ENCODE peak calls at places on chromosome 4, in six cellular contexts. G is uterus, U is sigmoid colon, W is cardiac muscle cell, J is adrenal gland, X is fibroblast of lung. O is an unnamed sample. For H3K9me3, the result is how much of the 10 kb centered on the place peaks cover.

GRCh38 chr4:126051709-126052424 is 737.1 kb downstream of the FAT4 start:
- DNase-seq in X (peak), W (peak), J (no peak), G (no peak), U (no peak), O (no peak)

GRCh38 chr4:76214269-76214628 is 625 bp upstream of the SCARB2 start:
- DNase-seq in W (no peak), X (no peak), J (no peak), U (no peak), G (no peak), O (no peak)

GRCh38 chr4:8911311-8912088 is 39.9 kb upstream of the HMX1 start:
- DNase-seq in G (no peak), J (no peak), U (peak), X (no peak), W (no peak), O (no peak)

GRCh38 chr4:20252656-20253271 is 1.1 kb downstream of the SLIT2 start:
- DNase-seq in W (peak), U (peak), X (peak), J (peak), G (peak), O (peak)

GRCh38 chr4:55216871-55217635 is 91.7 kb upstream of the KDR start:
- DNase-seq in U (no peak), W (no peak), G (no peak), J (no peak), X (peak), O (no peak)

GRCh38 chr4:125735107-125735506 is 420.4 kb downstream of the FAT4 start:
- DNase-seq in U (no peak), X (peak), G (no peak), W (peak), J (peak), O (peak)

GRCh38 chr4:73139245-73139644 is 69.7 kb upstream of the COX18 start:
- DNase-seq in U (no peak), W (no peak), X (peak), J (no peak), G (no peak), O (no peak)

GRCh38 chr4:8199594-8200301 is 658 bp downstream of the SH3TC1 start:
- DNase-seq in U (no peak), X (no peak), G (no peak), W (no peak), J (no peak), O (peak)

GRCh38 chr4:76212851-76213414 is 691 bp downstream of the SCARB2 start:
- DNase-seq in W (no peak), X (peak), U (no peak), J (no peak), G (no peak), O (no peak)

GRCh38 chr4:6575503-6576240 is 683 bp downstream of the MAN2B2 start:
- DNase-seq in X (no peak), G (no peak), W (no peak), U (no peak), J (no peak), O (peak)

GRCh38 chr4:79598801-79599200 is 190.8 kb upstream of the GK2 start:
- DNase-seq in U (peak), G (no peak), W (no peak), X (no peak), J (no peak), O (peak)

GRCh38 chr4:20418865-20419451 is 167.3 kb downstream of the SLIT2 start:
- DNase-seq in J (no peak), U (no peak), X (peak), W (peak), G (no peak), O (no peak)

GRCh38 chr4:165718660-165719059 is 154.4 kb upstream of the TLL1 start:
- DNase-seq in J (no peak), W (no peak), G (no peak), U (no peak), X (no peak), O (no peak)

GRCh38 chr4:123653211-123653610 is 256.6 kb downstream of the SPRY1 start:
- DNase-seq in W (no peak), U (no peak), G (no peak), X (no peak), J (no peak), O (no peak)

GRCh38 chr4:162586266-162586665 is 422.5 kb upstream of the FSTL5 start:
- DNase-seq in G (no peak), J (no peak), U (no peak), W (no peak), X (peak), O (no peak)

GRCh38 chr4:178086324-178086723 is 644.1 kb upstream of the AGA start:
- DNase-seq in X (no peak), W (peak), U (no peak), G (no peak), J (no peak), O (no peak)

GRCh38 chr4:40316333-40316781 is 18.8 kb upstream of the CHRNA9 start:
- DNase-seq in J (no peak), W (no peak), X (peak), G (peak), U (peak), O (no peak)

GRCh38 chr4:70722199-70722791 is 531 bp downstream of the RUFY3 start:
- DNase-seq in G (peak), X (peak), J (no peak), U (no peak), W (no peak), O (no peak)

GRCh38 chr4:123127218-123127617 is 204.8 kb upstream of the NUDT6 start:
- DNase-seq in U (no peak), W (no peak), J (no peak), G (no peak), X (peak), O (no peak)

DNA sequence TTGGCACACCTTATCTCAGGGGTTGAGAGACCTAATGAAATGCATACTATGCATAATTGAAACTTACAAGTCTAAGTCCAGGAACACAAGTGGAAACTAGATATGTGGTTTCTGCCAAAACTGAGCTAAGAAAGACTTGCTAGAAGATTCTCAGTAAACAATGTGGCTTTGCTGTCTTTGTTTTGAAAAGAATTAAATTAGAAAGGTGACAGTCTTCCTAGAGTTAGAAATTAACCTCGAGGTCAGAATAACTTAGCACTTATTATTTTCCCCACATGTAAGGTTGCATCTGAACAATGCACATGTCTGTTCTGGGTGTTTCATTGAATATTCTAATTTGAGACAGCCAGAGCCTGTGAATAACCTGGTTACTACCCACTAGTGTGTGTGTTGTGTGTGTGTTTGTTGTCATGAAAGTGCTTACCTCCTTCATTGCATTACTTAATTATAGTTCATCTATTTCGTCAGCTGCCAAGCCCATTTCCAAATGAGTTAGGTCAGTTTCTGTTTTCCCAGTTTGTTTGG is 1.5 kb downstream of the EREG start:
- DNase-seq in G (no peak), W (no peak), X (no peak), U (no peak), J (no peak), O (no peak)
- H3K4me3 ChIP-seq in G (no peak), W (no peak), X (no peak), U (peak), J (no peak), O (no peak)

GRCh38 chr4:185380320-185380719 is 15.4 kb downstream of the LRP2BP start:
- DNase-seq in U (no peak), X (no peak), J (no peak), G (no peak), W (no peak), O (no peak)
- H3K9me3 ChIP-seq in U (under half), X (under half), J (under half), G (under half), W (under half), O (under half)

GRCh38 chr4:118981171-118981838 is 92.7 kb downstream of the SYNPO2 start:
- DNase-seq in J (no peak), W (no peak), G (no peak), X (peak), U (no peak), O (no peak)
- H3K27ac ChIP-seq in J (no peak), W (peak), G (peak), X (no peak), U (peak), O (peak)

DNA sequence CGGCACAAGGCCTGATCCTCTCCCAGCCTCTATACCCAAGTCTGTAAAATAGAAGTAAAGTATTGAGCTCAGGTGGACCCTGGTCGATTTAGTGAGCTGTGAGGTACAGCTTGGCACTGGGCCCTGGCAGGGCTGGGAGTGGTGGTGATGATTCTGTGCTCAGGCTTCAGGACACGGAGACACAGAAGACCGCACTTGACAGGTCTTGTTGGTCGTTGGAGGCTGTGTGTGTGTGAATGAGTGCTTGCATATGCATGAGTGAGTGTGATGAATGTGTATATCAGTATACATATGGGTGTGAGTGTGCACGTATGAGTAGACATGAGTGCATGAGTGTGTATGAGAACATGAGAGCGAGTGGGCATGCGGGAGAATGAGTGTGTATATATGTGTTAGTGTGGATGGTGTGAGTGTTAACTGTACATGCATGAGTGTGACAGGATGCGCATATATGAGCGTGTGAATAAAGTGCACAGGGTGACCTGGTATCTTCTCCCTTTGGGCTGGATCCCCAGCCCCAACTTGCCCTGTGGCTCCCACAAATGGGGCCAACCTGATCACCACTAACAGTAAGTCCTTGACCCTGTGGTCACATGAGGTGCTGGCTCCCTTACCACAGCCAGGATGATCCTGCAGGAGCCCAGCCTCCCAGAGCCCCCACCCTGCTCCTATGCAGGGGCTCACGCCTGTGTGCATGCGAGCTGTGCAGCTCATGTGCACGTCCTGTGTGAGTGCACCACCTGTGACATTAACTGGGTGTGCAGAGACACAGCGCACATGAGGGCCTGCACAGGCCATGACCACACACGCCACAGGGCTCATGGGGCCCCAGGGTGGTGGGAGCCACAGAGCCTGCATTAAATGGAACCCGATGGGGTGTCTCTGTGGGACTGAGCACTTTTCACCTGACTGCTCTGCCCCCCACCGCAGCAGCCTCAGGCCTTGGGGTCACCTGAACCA is 20.8 kb downstream of the SH3BP2 start:
- DNase-seq in U (no peak), W (no peak), G (no peak), X (no peak), J (no peak), O (no peak)
- H3K4me3 ChIP-seq in U (peak), W (no peak), G (no peak), X (no peak), J (no peak), O (no peak)

DNA sequence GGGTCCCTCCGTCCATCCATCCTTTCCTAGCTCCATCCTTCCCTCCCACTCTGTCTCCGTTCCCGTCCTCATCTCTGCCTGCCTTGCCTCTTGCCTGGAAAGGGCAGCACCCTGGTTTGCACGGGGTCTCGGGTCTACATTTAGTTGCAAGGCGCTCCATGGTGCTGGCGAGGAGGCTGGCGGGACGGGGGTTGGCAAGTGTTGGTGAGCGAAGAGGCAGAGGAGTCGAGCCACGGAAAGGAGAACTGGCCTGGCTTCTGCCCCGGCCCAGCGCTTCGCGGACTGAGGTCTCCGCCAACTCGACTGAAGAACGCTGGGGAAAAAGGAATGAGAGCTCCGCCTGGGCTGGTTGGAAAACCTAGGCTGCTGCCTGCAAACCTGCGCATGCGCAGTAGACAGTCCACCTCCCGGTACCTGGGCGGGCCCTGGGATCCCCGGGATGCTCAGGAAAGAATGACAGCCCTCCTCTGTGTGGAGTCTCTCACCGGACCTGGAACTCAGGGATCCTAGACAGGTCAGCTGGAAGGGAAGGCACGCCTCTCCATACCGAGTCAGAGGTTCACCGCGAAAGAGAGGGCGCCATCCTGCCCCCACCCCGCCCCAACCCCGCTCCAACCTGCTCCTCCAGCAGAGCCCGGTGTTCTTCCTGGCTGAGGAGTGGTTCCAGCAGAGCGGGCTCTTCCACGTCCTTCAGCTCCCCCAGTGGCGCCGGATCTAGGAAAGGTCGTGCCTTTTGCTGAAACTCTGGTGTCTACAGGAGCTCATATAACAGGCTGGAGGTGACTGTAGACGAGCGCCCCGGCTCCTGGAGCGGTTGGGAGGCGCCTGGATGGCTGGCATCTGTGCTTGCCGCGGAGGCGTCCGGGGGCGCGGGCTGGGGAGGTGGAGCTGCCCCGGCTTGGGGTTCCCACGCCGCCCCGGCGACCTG is 6.0 kb downstream of the FRG2 start:
- DNase-seq in J (peak), X (peak), W (peak), U (peak), G (no peak), O (peak)
- H3K9me3 ChIP-seq in J (under half), X (under half), W (under half), U (under half), G (under half), O (under half)

GRCh38 chr4:26201119-26201518 is 119.7 kb upstream of the RBPJ start:
- DNase-seq in J (no peak), U (no peak), G (no peak), X (peak), W (no peak), O (no peak)

GRCh38 chr4:26204911-26205368 is 115.9 kb upstream of the RBPJ start:
- DNase-seq in W (no peak), X (no peak), U (peak), G (peak), J (peak), O (peak)

GRCh38 chr4:26206339-26206738 is 114.5 kb upstream of the RBPJ start:
- DNase-seq in W (no peak), X (peak), U (peak), G (peak), J (no peak), O (no peak)

GRCh38 chr4:26206981-26207380 is 113.8 kb upstream of the RBPJ start:
- DNase-seq in W (no peak), X (peak), U (no peak), J (no peak), G (no peak), O (no peak)

DNA sequence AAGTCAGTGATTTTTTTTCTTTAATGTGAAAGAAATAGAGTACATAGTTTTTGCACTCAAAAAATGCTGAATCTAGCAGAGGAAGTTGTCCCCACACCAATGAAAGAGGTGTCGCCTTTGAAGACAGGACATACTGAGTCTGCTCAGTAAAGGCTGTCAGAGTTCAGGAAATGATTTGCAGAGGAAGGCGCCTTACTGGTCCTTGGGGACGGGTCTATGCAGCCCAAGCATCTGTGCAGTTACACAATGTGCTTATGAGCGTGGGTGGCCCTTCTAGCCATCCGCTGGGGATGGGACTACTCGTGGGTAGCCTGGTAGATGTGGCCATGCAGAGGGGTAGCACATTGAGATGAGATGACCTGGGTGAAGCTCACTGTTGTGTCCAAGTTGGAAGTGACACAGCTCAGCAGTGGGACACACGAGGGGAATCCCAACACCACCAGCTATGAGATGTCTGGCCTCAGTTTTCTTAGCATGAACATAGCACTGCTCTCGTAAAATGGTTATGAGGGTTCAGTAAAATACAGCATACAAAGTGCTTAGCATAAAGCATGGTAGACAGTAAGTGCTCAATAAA is 116.5 kb upstream of the RBPJ start:
- DNase-seq in G (no peak), W (no peak), U (no peak), J (no peak), X (no peak), O (no peak)
- H3K27ac ChIP-seq in G (no peak), W (no peak), U (no peak), J (no peak), X (no peak), O (no peak)

DNA sequence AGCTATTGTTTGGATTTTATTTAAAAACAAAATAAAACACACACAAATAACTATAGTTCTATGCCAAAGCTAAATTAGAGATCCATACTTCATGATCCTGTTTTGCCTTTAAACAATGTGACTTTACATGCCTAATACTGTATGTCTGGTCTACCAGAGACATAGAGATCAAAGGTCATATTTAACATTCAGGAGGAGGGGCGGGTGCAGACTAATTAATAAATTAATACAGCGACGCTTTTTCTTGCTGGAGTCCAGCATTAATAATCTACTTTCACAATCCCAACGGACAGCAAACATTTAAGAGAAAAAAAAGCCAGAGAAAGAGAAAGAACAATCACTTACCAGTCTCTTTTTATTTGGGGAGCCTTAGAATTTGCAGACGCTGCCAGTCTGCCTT is 533 bp downstream of the CXXC4 start:
- DNase-seq in J (no peak), G (no peak), X (no peak), W (no peak), U (no peak), O (no peak)
- H3K4me3 ChIP-seq in J (no peak), G (peak), X (no peak), W (peak), U (peak), O (peak)

GRCh38 chr4:174993916-174994315 is 75.8 kb downstream of the ADAM29 start:
- DNase-seq in W (no peak), X (no peak), J (no peak), G (no peak), U (no peak), O (no peak)
- H3K9me3 ChIP-seq in W (under half), X (under half), J (under half), G (under half), U (under half), O (under half)

DNA sequence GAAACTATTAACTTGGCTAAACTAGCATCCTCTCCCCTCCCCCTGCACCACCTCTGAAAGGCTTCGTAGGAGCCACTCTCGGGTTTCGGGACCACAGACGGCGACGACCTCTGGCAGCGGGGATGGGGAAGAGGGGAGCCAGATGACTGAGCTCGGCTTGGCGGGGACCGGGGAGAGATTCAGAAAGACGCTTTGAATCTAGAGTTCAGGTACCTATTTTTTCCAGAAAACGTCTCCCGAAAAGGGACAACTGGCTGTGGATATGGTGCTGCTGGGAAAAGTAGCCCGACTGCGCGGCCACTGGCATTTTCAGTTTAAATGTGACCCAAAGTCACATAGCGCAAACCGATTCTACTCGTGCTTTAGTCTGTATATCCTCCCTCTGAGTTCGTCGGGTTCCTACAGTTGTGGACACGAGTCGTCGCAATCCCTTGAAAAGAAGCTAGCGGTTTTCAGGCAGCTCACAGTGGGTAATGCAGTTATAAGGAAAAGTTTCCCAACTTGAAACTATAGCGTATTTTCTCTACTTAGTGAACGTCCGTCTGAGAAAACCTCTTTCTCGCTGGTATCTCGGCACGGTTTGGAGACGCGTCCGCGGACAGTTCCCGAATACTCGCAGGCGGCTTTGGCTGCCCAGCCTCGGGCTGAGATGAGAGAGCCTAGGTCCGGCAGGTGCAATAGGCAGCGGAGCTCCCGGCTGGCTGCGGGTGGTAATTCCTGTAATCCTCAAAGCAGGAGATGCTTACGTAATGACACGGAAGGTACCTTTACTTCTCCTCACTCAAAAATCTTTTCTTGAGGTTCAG is 1.3 kb downstream of the PARM1 start:
- DNase-seq in W (peak), J (no peak), G (peak), X (peak), U (no peak), O (peak)
- H3K27ac ChIP-seq in W (no peak), J (no peak), G (peak), X (no peak), U (peak), O (peak)

GRCh38 chr4:87029356-87029755 is 94.5 kb downstream of the AFF1 start:
- DNase-seq in J (no peak), W (no peak), X (no peak), G (peak), U (peak), O (peak)

GRCh38 chr4:87025023-87025613 is 90.3 kb downstream of the AFF1 start:
- DNase-seq in U (no peak), G (no peak), X (no peak), W (no peak), J (no peak), O (no peak)

GRCh38 chr4:87025614-87026041 is 90.8 kb downstream of the AFF1 start:
- DNase-seq in X (no peak), U (no peak), W (no peak), G (no peak), J (no peak), O (no peak)

GRCh38 chr4:87024181-87024580 is 89.4 kb downstream of the AFF1 start:
- DNase-seq in G (no peak), X (no peak), W (no peak), U (no peak), J (no peak), O (no peak)

GRCh38 chr4:87026795-87027495 is 92.1 kb downstream of the AFF1 start:
- DNase-seq in U (no peak), X (no peak), W (no peak), G (no peak), J (no peak), O (no peak)
- H3K4me3 ChIP-seq in U (no peak), X (no peak), W (no peak), G (no peak), J (no peak), O (no peak)

O was measured in right cardiac atrium.